ENCODE peak calls at places on chromosomes 13 and 19, in six cellular contexts. M is neural crest cell; Y is HT-29; S is caudate nucleus; P is fibroblast of gingiva; J is natural killer cell treated with Interleukin-12 subunit alpha and Interleukin-12 subunit beta and Interleukin-15 and Interleukin-18, amount 100 ng/mL, for 72 hours. Z is an unnamed sample.
A peak's percentile ranks its signal among the peaks of the same experiment; 100 is the strongest.

GRCh38 chr13:34361528-34361927 is 543.6 kb downstream of the RFC3 start:
- DNase-seq in M (no peak), J (no peak), P (peak; percentile 79), S (no peak), Y (no peak), Z (no peak)

GRCh38 chr13:100495455-100495854 is 93.1 kb downstream of the GGACT start:
- DNase-seq in S (no peak), Y (no peak), J (no peak), P (no peak), M (no peak), Z (no peak)

GRCh38 chr13:95677564-95678386 is 836 bp downstream of the DNAJC3 start:
- DNase-seq in M (no peak), J (no peak), Y (peak; percentile 59), P (peak; percentile 12), S (no peak), Z (peak; percentile 45)

GRCh38 chr19:47232422-47233211 is 1.6 kb upstream of the BBC3 start:
- DNase-seq in M (no peak), Y (peak; percentile 46), S (no peak), P (peak; percentile 67), J (no peak), Z (peak; percentile 90)

GRCh38 chr19:47819841-47820244 is 1.9 kb upstream of the CRX start:
- DNase-seq in M (no peak), S (no peak), Y (no peak), P (no peak), J (no peak), Z (no peak)

GRCh38 chr19:37217855-37218591 is at the start of gene ZNF383:
- DNase-seq in P (peak; percentile 85), M (peak; percentile 79), S (peak; percentile 71), J (peak; percentile 90), Y (peak; percentile 89), Z (peak; percentile 96)

GRCh38 chr13:50131998-50132936 is 117.0 kb downstream of the KCNRG start:
- DNase-seq in M (no peak), J (peak; percentile 63), Y (no peak), P (no peak), S (no peak), Z (no peak)

GRCh38 chr13:93765811-93766210 is 539.2 kb downstream of the GPC6 start:
- DNase-seq in S (no peak), Y (no peak), P (no peak), M (no peak), J (no peak), Z (no peak)

GRCh38 chr19:51168571-51169282 is 26.6 kb downstream of the SIGLEC7 start:
- DNase-seq in Y (no peak), P (no peak), S (no peak), M (no peak), J (no peak), Z (no peak)

GRCh38 chr13:103100795-103101194 is 34.6 kb upstream of the SLC10A2 start:
- DNase-seq in P (no peak), M (no peak), S (no peak), J (no peak), Y (no peak), Z (no peak)

GRCh38 chr13:97468331-97468730 is 34.4 kb downstream of the RAP2A start:
- DNase-seq in P (peak; percentile 49), S (no peak), M (no peak), J (no peak), Y (no peak), Z (no peak)

GRCh38 chr13:78022164-78022877 is 103.7 kb upstream of the EDNRB start:
- DNase-seq in P (no peak), J (peak; percentile 60), Y (peak; percentile 26), M (no peak), S (no peak), Z (peak; percentile 87)

GRCh38 chr19:40281381-40282208 is 3.5 kb downstream of the AKT2 start:
- DNase-seq in S (no peak), P (no peak), J (no peak), Y (no peak), M (no peak), Z (no peak)

GRCh38 chr19:13128583-13128982 is 10.5 kb downstream of the NACC1 start:
- DNase-seq in P (no peak), Y (no peak), M (no peak), J (no peak), S (no peak), Z (no peak)

GRCh38 chr19:30046522-30046921 is 104.5 kb downstream of the URI1 start:
- DNase-seq in P (no peak), Y (peak; percentile 23), J (no peak), M (no peak), S (no peak), Z (peak; percentile 37)

GRCh38 chr19:2360876-2361232 is 789 bp downstream of the TMPRSS9 start:
- DNase-seq in S (no peak), Y (no peak), P (no peak), M (no peak), J (no peak), Z (no peak)

GRCh38 chr13:42355118-42355840 is 83.3 kb downstream of the AKAP11 start:
- DNase-seq in S (no peak), Y (no peak), J (no peak), M (no peak), P (no peak), Z (no peak)

GRCh38 chr13:32723987-32724386 is 137.7 kb downstream of the PDS5B start:
- DNase-seq in P (no peak), J (no peak), Y (no peak), S (no peak), M (no peak), Z (no peak)

GRCh38 chr19:32581704-32582164 is 744 bp downstream of the PDCD5 start:
- DNase-seq in M (peak; percentile 9), S (no peak), J (no peak), P (peak; percentile 42), Y (peak; percentile 61), Z (peak; percentile 15)

GRCh38 chr13:40288259-40288658 is 378.2 kb downstream of the FOXO1 start:
- DNase-seq in P (no peak), S (no peak), M (no peak), Y (no peak), J (no peak), Z (no peak)

GRCh38 chr13:47904239-47904638 is 96.8 kb downstream of the SUCLA2 start:
- DNase-seq in Y (no peak), P (no peak), S (no peak), M (no peak), J (no peak), Z (no peak)

GRCh38 chr19:39708594-39708993 is 4.3 kb downstream of the LGALS14 start:
- DNase-seq in P (no peak), Y (no peak), M (no peak), S (no peak), J (no peak), Z (no peak)

GRCh38 chr13:49995535-49996165 is 1.2 kb upstream of the TRIM13 start:
- DNase-seq in J (no peak), M (no peak), P (no peak), S (no peak), Y (peak; percentile 23), Z (no peak)

GRCh38 chr13:80562423-80562822 is 221.5 kb upstream of the SPRY2 start:
- DNase-seq in P (no peak), Y (peak; percentile 19), J (no peak), S (no peak), M (no peak), Z (no peak)

GRCh38 chr13:99311748-99312492 is 4.7 kb upstream of the GPR183 start:
- DNase-seq in M (no peak), J (no peak), S (no peak), P (peak; percentile 50), Y (no peak), Z (no peak)

GRCh38 chr19:39828634-39829032 is 5.3 kb downstream of the DYRK1B start:
- DNase-seq in P (no peak), J (no peak), S (no peak), M (no peak), Y (peak; percentile 20), Z (no peak)

GRCh38 chr19:1904385-1905070 is 671 bp upstream of the ADAT3 start:
- DNase-seq in P (peak; percentile 31), M (no peak), J (no peak), Y (peak; percentile 59), S (no peak), Z (no peak)

GRCh38 chr13:113591750-113592149 is 7.2 kb downstream of the TFDP1 start:
- DNase-seq in P (no peak), J (no peak), S (no peak), Y (no peak), M (no peak), Z (no peak)

GRCh38 chr19:53780506-53780905 is 43.6 kb downstream of the NLRP12 start:
- DNase-seq in M (no peak), Y (no peak), P (no peak), J (no peak), S (no peak), Z (no peak)

GRCh38 chr13:30610311-30610710 is 7.4 kb upstream of the USPL1 start:
- DNase-seq in P (no peak), J (no peak), Y (no peak), M (no peak), S (no peak), Z (no peak)

GRCh38 chr13:68064371-68064770 is 834.2 kb upstream of the PCDH9 start:
- DNase-seq in J (no peak), S (no peak), M (no peak), P (no peak), Y (no peak), Z (no peak)

GRCh38 chr19:18223860-18224524 is 2.2 kb downstream of the PDE4C start:
- DNase-seq in M (peak; percentile 64), P (no peak), S (no peak), J (no peak), Y (peak; percentile 59), Z (peak; percentile 55)

GRCh38 chr13:19519049-19519448 is 42.3 kb downstream of the TPTE2 start:
- DNase-seq in J (no peak), Y (no peak), P (no peak), M (no peak), S (no peak), Z (no peak)

GRCh38 chr19:3102239-3103140 is 8.3 kb downstream of the GNA11 start:
- DNase-seq in Y (no peak), J (no peak), P (no peak), S (no peak), M (no peak), Z (no peak)

GRCh38 chr13:40984670-40985366 is 34.3 kb downstream of the ELF1 start:
- DNase-seq in J (no peak), S (no peak), Y (no peak), P (no peak), M (no peak), Z (no peak)

GRCh38 chr13:113630296-113630695 is 27.7 kb downstream of the ATP4B start:
- DNase-seq in Y (no peak), S (no peak), M (no peak), J (no peak), P (no peak), Z (no peak)

GRCh38 chr19:16649734-16650133 is 10.2 kb downstream of the SMIM7 start:
- DNase-seq in P (peak; percentile 63), Y (no peak), J (no peak), S (no peak), M (no peak), Z (no peak)

GRCh38 chr13:39105110-39105509 is 66.9 kb downstream of the NHLRC3 start:
- DNase-seq in J (no peak), Y (no peak), P (no peak), S (no peak), M (no peak), Z (no peak)

GRCh38 chr19:47002106-47002766 is 17.4 kb upstream of the NPAS1 start:
- DNase-seq in J (no peak), P (no peak), M (no peak), Y (peak; percentile 78), S (no peak), Z (no peak)